ENCODE peak calls at places on chromosomes 1 and 21, in six cellular contexts. One of them, this sample, is unnamed. For H3K4me1, the result is how much of the 10 kb centered on the place peaks cover.

GRCh38 chr1:219518168-219518905 is 94.6 kb downstream of the ZC3H11B start:
- DNase-seq in prostate gland: no peak
- DNase-seq in fibroblast of lung: no peak
- DNase-seq in CD4-positive, CD25-positive, alpha-beta regulatory T cell: peak
- DNase-seq in lower lobe of right lung: no peak
- DNase-seq in ascending aorta: no peak
- DNase-seq in this sample: peak

GRCh38 chr21:44696572-44696971 is 400 bp upstream of the KRTAP10-12 start:
- DNase-seq in lower lobe of right lung: no peak
- DNase-seq in fibroblast of lung: no peak
- DNase-seq in prostate gland: no peak
- DNase-seq in CD4-positive, CD25-positive, alpha-beta regulatory T cell: no peak
- DNase-seq in ascending aorta: peak
- DNase-seq in this sample: no peak

GRCh38 chr1:11728126-11728806 is 7.7 kb upstream of the AGTRAP start:
- DNase-seq in CD4-positive, CD25-positive, alpha-beta regulatory T cell: no peak
- DNase-seq in ascending aorta: no peak
- DNase-seq in prostate gland: no peak
- DNase-seq in fibroblast of lung: no peak
- DNase-seq in lower lobe of right lung: no peak
- DNase-seq in this sample: no peak

GRCh38 chr1:203462878-203463277 is 12.7 kb upstream of the PRELP start:
- DNase-seq in prostate gland: no peak
- DNase-seq in ascending aorta: peak
- DNase-seq in fibroblast of lung: peak
- DNase-seq in lower lobe of right lung: peak
- DNase-seq in CD4-positive, CD25-positive, alpha-beta regulatory T cell: no peak
- DNase-seq in this sample: peak

GRCh38 chr1:115251856-115252255 is 86.2 kb downstream of the NGF start:
- DNase-seq in fibroblast of lung: peak
- DNase-seq in lower lobe of right lung: no peak
- DNase-seq in ascending aorta: no peak
- DNase-seq in prostate gland: no peak
- DNase-seq in CD4-positive, CD25-positive, alpha-beta regulatory T cell: no peak
- DNase-seq in this sample: peak

GRCh38 chr1:14704846-14705245 is 106.4 kb downstream of the KAZN start:
- DNase-seq in lower lobe of right lung: no peak
- DNase-seq in prostate gland: no peak
- DNase-seq in ascending aorta: no peak
- DNase-seq in CD4-positive, CD25-positive, alpha-beta regulatory T cell: no peak
- DNase-seq in fibroblast of lung: no peak
- DNase-seq in this sample: no peak

GRCh38 chr1:241918879-241919278 is 38.7 kb upstream of the BECN2 start:
- DNase-seq in lower lobe of right lung: no peak
- DNase-seq in fibroblast of lung: peak
- DNase-seq in prostate gland: no peak
- DNase-seq in CD4-positive, CD25-positive, alpha-beta regulatory T cell: no peak
- DNase-seq in ascending aorta: no peak
- DNase-seq in this sample: no peak

GRCh38 chr1:202599669-202600431 is 110.4 kb downstream of the SYT2 start:
- DNase-seq in fibroblast of lung: peak
- DNase-seq in prostate gland: peak
- DNase-seq in lower lobe of right lung: peak
- DNase-seq in ascending aorta: peak
- DNase-seq in CD4-positive, CD25-positive, alpha-beta regulatory T cell: peak
- DNase-seq in this sample: peak

GRCh38 chr1:24622218-24622617 is 20.9 kb upstream of the SRRM1 start:
- DNase-seq in CD4-positive, CD25-positive, alpha-beta regulatory T cell: no peak
- DNase-seq in fibroblast of lung: no peak
- DNase-seq in lower lobe of right lung: no peak
- DNase-seq in ascending aorta: no peak
- DNase-seq in prostate gland: no peak
- DNase-seq in this sample: no peak

GRCh38 chr1:171807547-171807946 is 26.1 kb downstream of the METTL13 start:
- DNase-seq in prostate gland: no peak
- DNase-seq in lower lobe of right lung: no peak
- DNase-seq in fibroblast of lung: no peak
- DNase-seq in ascending aorta: no peak
- DNase-seq in CD4-positive, CD25-positive, alpha-beta regulatory T cell: no peak
- DNase-seq in this sample: no peak

GRCh38 chr1:162878000-162878596 is 17.1 kb upstream of the CCDC190 start:
- DNase-seq in ascending aorta: peak
- DNase-seq in fibroblast of lung: peak
- DNase-seq in prostate gland: peak
- DNase-seq in lower lobe of right lung: no peak
- DNase-seq in CD4-positive, CD25-positive, alpha-beta regulatory T cell: peak
- DNase-seq in this sample: peak

GRCh38 chr21:36610201-36610600 is 88.7 kb upstream of the SIM2 start:
- DNase-seq in CD4-positive, CD25-positive, alpha-beta regulatory T cell: no peak
- DNase-seq in prostate gland: no peak
- DNase-seq in ascending aorta: no peak
- DNase-seq in lower lobe of right lung: no peak
- DNase-seq in fibroblast of lung: peak
- DNase-seq in this sample: no peak

GRCh38 chr1:53544731-53545515 is 85.7 kb downstream of the DMRTB1 start:
- DNase-seq in prostate gland: no peak
- DNase-seq in ascending aorta: peak
- DNase-seq in lower lobe of right lung: peak
- DNase-seq in CD4-positive, CD25-positive, alpha-beta regulatory T cell: no peak
- DNase-seq in fibroblast of lung: no peak
- DNase-seq in this sample: no peak

GRCh38 chr1:234515411-234515810 is 36.4 kb upstream of the TARBP1 start:
- DNase-seq in ascending aorta: no peak
- DNase-seq in fibroblast of lung: peak
- DNase-seq in prostate gland: no peak
- DNase-seq in CD4-positive, CD25-positive, alpha-beta regulatory T cell: no peak
- DNase-seq in lower lobe of right lung: no peak
- DNase-seq in this sample: peak

GRCh38 chr1:180973360-180973759 is 49.3 kb downstream of the STX6 start:
- DNase-seq in ascending aorta: no peak
- DNase-seq in lower lobe of right lung: no peak
- DNase-seq in fibroblast of lung: no peak
- DNase-seq in prostate gland: no peak
- DNase-seq in CD4-positive, CD25-positive, alpha-beta regulatory T cell: no peak
- DNase-seq in this sample: no peak

GRCh38 chr1:79259390-79260336 is 253.1 kb upstream of the ADGRL4 start:
- DNase-seq in CD4-positive, CD25-positive, alpha-beta regulatory T cell: no peak
- DNase-seq in prostate gland: no peak
- DNase-seq in fibroblast of lung: peak
- DNase-seq in lower lobe of right lung: no peak
- DNase-seq in ascending aorta: no peak
- DNase-seq in this sample: peak

GRCh38 chr1:110321846-110322245 is 17.3 kb upstream of the RBM15 start:
- DNase-seq in prostate gland: no peak
- DNase-seq in fibroblast of lung: no peak
- DNase-seq in CD4-positive, CD25-positive, alpha-beta regulatory T cell: no peak
- DNase-seq in ascending aorta: no peak
- DNase-seq in lower lobe of right lung: no peak
- DNase-seq in this sample: no peak

GRCh38 chr1:41581216-41582003 is 96.9 kb upstream of the EDN2 start:
- DNase-seq in ascending aorta: no peak
- DNase-seq in fibroblast of lung: no peak
- DNase-seq in CD4-positive, CD25-positive, alpha-beta regulatory T cell: no peak
- DNase-seq in lower lobe of right lung: no peak
- DNase-seq in prostate gland: no peak
- DNase-seq in this sample: no peak

GRCh38 chr1:82226198-82226505 is 425.4 kb downstream of the ADGRL2 start:
- DNase-seq in CD4-positive, CD25-positive, alpha-beta regulatory T cell: no peak
- DNase-seq in lower lobe of right lung: no peak
- DNase-seq in ascending aorta: no peak
- DNase-seq in prostate gland: peak
- DNase-seq in fibroblast of lung: peak
- DNase-seq in this sample: no peak

GRCh38 chr1:20495661-20496060 is 9.7 kb upstream of the CAMK2N1 start:
- DNase-seq in CD4-positive, CD25-positive, alpha-beta regulatory T cell: no peak
- DNase-seq in fibroblast of lung: no peak
- DNase-seq in prostate gland: no peak
- DNase-seq in lower lobe of right lung: no peak
- DNase-seq in ascending aorta: no peak
- DNase-seq in this sample: no peak

GRCh38 chr21:38166214-38166547 is 90.6 kb upstream of the KCNJ15 start:
- DNase-seq in lower lobe of right lung: no peak
- DNase-seq in prostate gland: no peak
- DNase-seq in ascending aorta: no peak
- DNase-seq in fibroblast of lung: no peak
- DNase-seq in CD4-positive, CD25-positive, alpha-beta regulatory T cell: no peak
- DNase-seq in this sample: no peak

GRCh38 chr1:11924334-11925195 is 1.7 kb downstream of the KIAA2013 start:
- DNase-seq in prostate gland: no peak
- DNase-seq in ascending aorta: no peak
- DNase-seq in fibroblast of lung: no peak
- DNase-seq in CD4-positive, CD25-positive, alpha-beta regulatory T cell: peak
- DNase-seq in lower lobe of right lung: no peak
- DNase-seq in this sample: no peak

GRCh38 chr1:200279810-200280411 is 129.9 kb downstream of the ZNF281 start:
- DNase-seq in CD4-positive, CD25-positive, alpha-beta regulatory T cell: peak
- DNase-seq in fibroblast of lung: peak
- DNase-seq in lower lobe of right lung: no peak
- DNase-seq in ascending aorta: no peak
- DNase-seq in prostate gland: peak
- DNase-seq in this sample: peak

GRCh38 chr1:67333603-67334002 is 25.9 kb downstream of the IL12RB2 start:
- DNase-seq in ascending aorta: no peak
- DNase-seq in prostate gland: no peak
- DNase-seq in CD4-positive, CD25-positive, alpha-beta regulatory T cell: no peak
- DNase-seq in fibroblast of lung: no peak
- DNase-seq in lower lobe of right lung: no peak
- DNase-seq in this sample: no peak

GRCh38 chr21:16794944-16795343 is 717.9 kb upstream of the CXADR start:
- DNase-seq in fibroblast of lung: peak
- DNase-seq in lower lobe of right lung: no peak
- DNase-seq in prostate gland: no peak
- DNase-seq in ascending aorta: no peak
- DNase-seq in CD4-positive, CD25-positive, alpha-beta regulatory T cell: no peak
- DNase-seq in this sample: peak

GRCh38 chr21:41786521-41786987 is 19.7 kb upstream of the RIPK4 start:
- DNase-seq in CD4-positive, CD25-positive, alpha-beta regulatory T cell: no peak
- DNase-seq in prostate gland: peak
- DNase-seq in lower lobe of right lung: no peak
- DNase-seq in fibroblast of lung: no peak
- DNase-seq in ascending aorta: no peak
- DNase-seq in this sample: peak

DNA sequence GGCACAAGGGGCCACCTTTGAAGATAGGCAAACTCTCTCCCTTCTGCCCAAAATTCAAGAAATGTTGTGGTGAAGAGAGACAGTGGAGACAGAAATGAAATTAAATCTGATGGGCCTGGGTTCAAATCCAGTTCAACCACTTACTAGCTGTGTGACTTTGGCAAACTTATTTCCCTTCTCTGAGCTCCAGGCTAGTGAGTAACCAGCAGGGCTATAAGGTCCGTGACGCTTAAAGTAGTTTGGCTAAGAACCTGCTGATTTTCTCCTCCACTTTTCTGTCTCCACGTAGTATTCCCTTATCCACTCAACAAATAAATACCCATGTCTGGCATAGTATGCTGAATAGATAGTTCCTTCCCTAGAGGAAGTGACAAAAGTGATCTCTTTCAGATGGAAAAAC is 1.9 kb downstream of the SLC2A1 start:
- DNase-seq in prostate gland: no peak
- DNase-seq in ascending aorta: no peak
- DNase-seq in CD4-positive, CD25-positive, alpha-beta regulatory T cell: no peak
- DNase-seq in lower lobe of right lung: no peak
- DNase-seq in fibroblast of lung: no peak
- DNase-seq in this sample: no peak
- H3K4me1 ChIP-seq in prostate gland: under half
- H3K4me1 ChIP-seq in ascending aorta: under half
- H3K4me1 ChIP-seq in CD4-positive, CD25-positive, alpha-beta regulatory T cell: half or more
- H3K4me1 ChIP-seq in lower lobe of right lung: under half
- H3K4me1 ChIP-seq in fibroblast of lung: under half
- H3K4me1 ChIP-seq in this sample: half or more

DNA sequence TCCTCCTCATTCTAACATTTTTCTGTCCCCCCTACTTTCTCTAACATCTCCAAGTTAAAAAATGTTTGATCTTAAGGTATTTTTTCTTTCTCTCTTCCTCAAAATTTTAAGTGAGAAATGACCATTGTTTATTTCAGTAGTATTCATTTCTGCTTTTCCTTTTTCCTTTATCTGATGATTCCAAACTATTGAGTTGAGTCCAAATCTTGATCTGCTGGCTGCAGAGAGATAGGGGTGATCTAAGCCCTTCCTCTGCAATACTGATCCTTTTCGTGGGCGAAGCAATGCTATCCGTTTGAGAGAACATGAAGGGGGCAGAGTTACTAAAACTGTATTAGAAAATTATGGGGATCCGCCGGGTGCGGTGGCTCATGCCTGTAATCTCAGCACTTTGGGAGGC is 516 bp upstream of the NMNAT2 start:
- DNase-seq in fibroblast of lung: no peak
- DNase-seq in lower lobe of right lung: no peak
- DNase-seq in ascending aorta: no peak
- DNase-seq in CD4-positive, CD25-positive, alpha-beta regulatory T cell: no peak
- DNase-seq in prostate gland: no peak
- DNase-seq in this sample: no peak
- H3K4me3 ChIP-seq in fibroblast of lung: no peak
- H3K4me3 ChIP-seq in lower lobe of right lung: no peak
- H3K4me3 ChIP-seq in ascending aorta: no peak
- H3K4me3 ChIP-seq in CD4-positive, CD25-positive, alpha-beta regulatory T cell: no peak
- H3K4me3 ChIP-seq in prostate gland: no peak
- H3K4me3 ChIP-seq in this sample: no peak

DNA sequence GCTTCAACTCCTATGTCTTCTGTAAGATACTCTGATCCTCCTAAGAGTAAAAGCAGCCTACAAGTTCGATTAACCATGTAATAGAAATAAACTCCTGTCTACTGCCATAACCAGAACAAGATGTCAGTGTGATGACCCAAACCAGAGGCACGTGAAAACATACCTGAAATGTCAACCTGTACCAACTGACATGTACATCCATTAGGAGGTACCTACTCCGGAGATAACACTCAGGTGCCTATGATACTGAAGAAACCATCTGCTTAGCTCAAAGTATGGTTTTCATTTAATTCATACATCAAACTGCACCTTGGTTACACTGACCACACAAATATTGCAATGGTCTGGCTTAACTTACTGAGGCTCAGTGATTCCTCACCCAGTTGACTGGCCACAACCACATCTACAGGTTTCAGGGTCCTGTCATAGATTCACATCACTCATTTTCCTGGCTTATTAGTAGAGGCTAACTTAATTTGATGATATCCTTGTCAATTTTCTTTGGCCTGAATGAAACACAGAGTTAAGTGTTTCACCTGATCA is 4.4 kb downstream of the ITPKB start:
- DNase-seq in fibroblast of lung: no peak
- DNase-seq in prostate gland: no peak
- DNase-seq in lower lobe of right lung: no peak
- DNase-seq in CD4-positive, CD25-positive, alpha-beta regulatory T cell: no peak
- DNase-seq in ascending aorta: no peak
- DNase-seq in this sample: no peak
- H3K4me1 ChIP-seq in fibroblast of lung: under half
- H3K4me1 ChIP-seq in prostate gland: under half
- H3K4me1 ChIP-seq in lower lobe of right lung: half or more
- H3K4me1 ChIP-seq in CD4-positive, CD25-positive, alpha-beta regulatory T cell: half or more
- H3K4me1 ChIP-seq in ascending aorta: under half
- H3K4me1 ChIP-seq in this sample: under half

DNA sequence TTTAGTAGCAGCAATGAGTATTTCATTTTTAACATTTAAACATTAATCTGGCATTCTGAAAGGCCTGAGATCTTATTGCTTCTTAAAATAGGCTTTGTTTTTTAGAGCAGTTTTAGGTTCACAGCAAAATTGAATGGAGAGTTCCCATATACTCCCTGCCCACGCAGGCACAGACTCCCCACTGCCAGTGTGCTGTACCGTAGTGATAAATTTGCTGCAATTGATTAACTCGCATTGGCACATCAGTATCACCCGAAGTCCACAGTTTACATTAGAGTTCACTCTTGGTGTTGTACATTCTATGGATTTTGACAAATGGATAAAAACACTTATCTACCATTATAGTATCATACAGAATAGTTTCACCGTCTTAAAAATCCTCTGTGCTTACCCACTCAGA is 71.8 kb upstream of the ERRFI1 start:
- DNase-seq in lower lobe of right lung: no peak
- DNase-seq in prostate gland: no peak
- DNase-seq in CD4-positive, CD25-positive, alpha-beta regulatory T cell: no peak
- DNase-seq in fibroblast of lung: no peak
- DNase-seq in ascending aorta: no peak
- DNase-seq in this sample: no peak
- H3K4me3 ChIP-seq in lower lobe of right lung: no peak
- H3K4me3 ChIP-seq in prostate gland: no peak
- H3K4me3 ChIP-seq in CD4-positive, CD25-positive, alpha-beta regulatory T cell: no peak
- H3K4me3 ChIP-seq in fibroblast of lung: no peak
- H3K4me3 ChIP-seq in ascending aorta: no peak
- H3K4me3 ChIP-seq in this sample: no peak

This sample was measured in SJSA1.